ENCODE peak calls at places on chromosomes 13 and 19, in ten cellular contexts. W, Y, A, M, U, R, I, K, O and E are unnamed samples.
A peak's percentile ranks its signal among the peaks of the same experiment; 100 is the strongest.

GRCh38 chr13:98284677-98285076 is 107.6 kb upstream of the RNF113B start:
- DNase-seq in I (no peak), Y (no peak), U (no peak), A (no peak), K (no peak), M (no peak), R (no peak), O (no peak), W (no peak), E (no peak)

GRCh38 chr19:29118384-29118783 is 94.6 kb downstream of the UQCRFS1 start:
- DNase-seq in U (no peak), I (no peak), W (no peak), M (no peak), O (no peak), K (no peak), Y (no peak), A (no peak), R (no peak), E (no peak)

GRCh38 chr13:102610296-102610895 is 13.6 kb downstream of the TPP2 start:
- DNase-seq in M (no peak), A (no peak), U (no peak), I (no peak), W (no peak), K (no peak), Y (no peak), R (no peak), O (no peak), E (no peak)

GRCh38 chr19:14366529-14366928 is 14.7 kb upstream of the ADGRE5 start:
- DNase-seq in W (peak; percentile 87), K (peak; percentile 74), Y (peak; percentile 90), I (peak; percentile 87), A (peak; percentile 88), R (peak; percentile 86), U (peak; percentile 87), O (peak; percentile 81), M (peak; percentile 78), E (peak; percentile 84)

GRCh38 chr13:44402902-44403719 is 29.5 kb downstream of the SERP2 start:
- DNase-seq in R (no peak), W (no peak), I (no peak), A (peak; percentile 58), K (no peak), U (peak; percentile 8), O (no peak), M (no peak), Y (no peak), E (no peak)

GRCh38 chr13:37615271-37615670 is 16.7 kb upstream of the POSTN start:
- DNase-seq in Y (no peak), W (no peak), U (peak; percentile 40), M (no peak), K (no peak), A (no peak), O (no peak), I (no peak), R (no peak), E (no peak)

GRCh38 chr13:46386996-46387851 is at the start of gene RUBCNL:
- DNase-seq in Y (no peak), O (no peak), R (peak; percentile 77), K (peak; percentile 32), M (no peak), A (peak; percentile 77), W (no peak), U (peak; percentile 85), I (no peak), E (peak; percentile 20)

GRCh38 chr19:43562698-43563241 is 12.6 kb downstream of the XRCC1 start:
- DNase-seq in Y (peak; percentile 85), R (peak; percentile 95), I (peak; percentile 86), A (no peak), U (peak; percentile 75), M (peak; percentile 49), K (peak; percentile 97), W (peak; percentile 67), O (peak; percentile 99), E (peak; percentile 62)

GRCh38 chr19:1109697-1110671 is 6.2 kb downstream of the GPX4 start:
- DNase-seq in O (no peak), A (no peak), K (no peak), U (no peak), W (no peak), Y (no peak), R (no peak), I (no peak), M (no peak), E (no peak)

GRCh38 chr19:47421844-47422395 is 2.6 kb upstream of the MEIS3 start:
- DNase-seq in M (no peak), W (no peak), A (peak; percentile 80), I (no peak), R (no peak), Y (no peak), K (no peak), O (no peak), U (no peak), E (no peak)

GRCh38 chr13:48492123-48493075 is 40.5 kb downstream of the RCBTB2 start:
- DNase-seq in Y (peak; percentile 85), K (peak; percentile 93), R (peak; percentile 92), U (peak; percentile 57), O (peak; percentile 99), A (peak; percentile 13), W (peak; percentile 57), M (peak; percentile 60), I (peak; percentile 71), E (peak; percentile 77)

GRCh38 chr13:97506511-97506910 is 72.5 kb downstream of the RAP2A start:
- DNase-seq in A (no peak), U (no peak), O (peak; percentile 17), I (no peak), Y (no peak), M (no peak), K (no peak), R (no peak), W (no peak), E (no peak)

GRCh38 chr13:29006359-29006850 is 186.3 kb downstream of the MTUS2 start:
- DNase-seq in I (no peak), O (no peak), M (no peak), K (no peak), U (no peak), R (no peak), A (no peak), Y (no peak), W (no peak), E (no peak)

GRCh38 chr13:37395544-37395943 is 203.0 kb downstream of the POSTN start:
- DNase-seq in Y (no peak), I (no peak), M (no peak), A (peak; percentile 12), U (no peak), W (no peak), O (no peak), R (no peak), K (no peak), E (no peak)

GRCh38 chr19:33297401-33298145 is 4.8 kb downstream of the CEBPA start:
- DNase-seq in I (no peak), K (peak; percentile 51), M (no peak), Y (no peak), O (no peak), U (no peak), W (no peak), R (no peak), A (no peak), E (no peak)

GRCh38 chr19:33841685-33842084 is 45.0 kb downstream of the KCTD15 start:
- DNase-seq in M (no peak), R (no peak), W (no peak), I (no peak), A (no peak), K (no peak), O (no peak), U (no peak), Y (no peak), E (no peak)

GRCh38 chr13:75762066-75762937 is 126.2 kb downstream of the LMO7 start:
- DNase-seq in I (peak; percentile 6), R (no peak), W (no peak), A (no peak), Y (peak; percentile 27), K (no peak), O (no peak), U (peak; percentile 96), M (no peak), E (peak; percentile 32)

GRCh38 chr19:10612515-10613119 is 12.7 kb upstream of the SLC44A2 start:
- DNase-seq in K (no peak), U (no peak), A (no peak), I (no peak), M (no peak), R (peak; percentile 90), Y (no peak), W (no peak), O (no peak), E (no peak)

GRCh38 chr13:48708764-48709163 is 55.0 kb downstream of the CYSLTR2 start:
- DNase-seq in R (no peak), A (no peak), W (no peak), U (no peak), O (no peak), Y (no peak), K (no peak), I (no peak), M (no peak), E (no peak)

GRCh38 chr19:1863638-1864479 is 480 bp upstream of the KLF16 start:
- DNase-seq in R (peak; percentile 95), W (peak; percentile 88), A (peak; percentile 88), Y (peak; percentile 93), I (peak; percentile 93), M (peak; percentile 93), K (peak; percentile 91), O (peak; percentile 87), U (peak; percentile 91), E (peak; percentile 90)

GRCh38 chr13:108915095-108915633 is 285.8 kb downstream of the MYO16 start:
- DNase-seq in A (no peak), K (peak; percentile 37), U (peak; percentile 32), W (no peak), Y (no peak), R (no peak), I (no peak), O (peak; percentile 49), M (no peak), E (no peak)

GRCh38 chr19:53057904-53058579 is 13.5 kb downstream of the ERVV-2 start:
- DNase-seq in M (no peak), K (no peak), I (no peak), A (peak; percentile 88), Y (no peak), W (no peak), R (no peak), O (no peak), U (peak; percentile 17), E (peak; percentile 8)

GRCh38 chr13:97329331-97329730 is 104.6 kb upstream of the RAP2A start:
- DNase-seq in Y (no peak), U (no peak), K (no peak), M (no peak), O (no peak), I (no peak), A (no peak), R (no peak), W (no peak), E (no peak)

GRCh38 chr19:19262190-19263057 is 10.7 kb downstream of the TM6SF2 start:
- DNase-seq in K (no peak), I (no peak), U (no peak), A (peak; percentile 16), R (no peak), Y (no peak), W (no peak), O (no peak), M (no peak), E (no peak)

GRCh38 chr13:101465877-101466276 is 13.4 kb downstream of the ITGBL1 start:
- DNase-seq in M (no peak), K (no peak), I (no peak), R (no peak), U (peak; percentile 16), Y (no peak), A (no peak), O (no peak), W (no peak), E (no peak)

GRCh38 chr19:33819875-33820781 is 23.5 kb downstream of the KCTD15 start:
- DNase-seq in M (peak; percentile 55), W (peak; percentile 53), U (peak; percentile 96), I (peak; percentile 13), O (peak; percentile 93), A (peak; percentile 70), R (peak; percentile 92), K (peak; percentile 98), Y (peak; percentile 89), E (peak; percentile 70)

GRCh38 chr13:43894438-43894837 is 14.7 kb downstream of the LACC1 start:
- DNase-seq in W (no peak), U (no peak), M (no peak), Y (no peak), I (no peak), O (no peak), A (no peak), K (no peak), R (no peak), E (no peak)

GRCh38 chr19:40143612-40144011 is 47.6 kb upstream of the MAP3K10 start:
- DNase-seq in U (no peak), O (peak; percentile 87), M (no peak), W (no peak), Y (peak; percentile 59), A (no peak), K (peak; percentile 21), R (peak; percentile 66), I (peak; percentile 25), E (no peak)